ENCODE peak calls at places on chromosomes 4 and X, in four cellular contexts. G is fibroblast of lung; M is CD8-positive, alpha-beta T cell; U is mesendoderm. J is an unnamed sample.

GRCh38 chr4:9891740-9892139 is 110.3 kb downstream of the DRD5 start:
- DNase-seq in G (no peak), U (no peak), M (no peak), J (no peak)

GRCh38 chrX:152658302-152658701 is 20.6 kb downstream of the GABRQ start:
- DNase-seq in U (no peak), M (no peak), G (no peak), J (no peak)

GRCh38 chrX:124863303-124863702 is 456.4 kb upstream of the TEX13C start:
- DNase-seq in G (no peak), U (peak; percentile 38), M (no peak), J (no peak)

GRCh38 chr4:94892051-94892450 is 134.3 kb downstream of the BMPR1B start:
- DNase-seq in M (no peak), G (no peak), U (no peak), J (no peak)

GRCh38 chrX:154356596-154356995 is 17.8 kb downstream of the FLNA start:
- DNase-seq in M (no peak), U (no peak), G (no peak), J (no peak)

GRCh38 chr4:40199999-40200880 is 3.4 kb downstream of the RHOH start:
- DNase-seq in G (no peak), U (no peak), M (peak; percentile 67), J (no peak)

GRCh38 chrX:72306851-72307645 is 1.3 kb upstream of the CITED1 start:
- DNase-seq in G (peak; percentile 64), U (peak; percentile 80), M (no peak), J (no peak)

GRCh38 chr4:186739802-186740434 is 16.3 kb upstream of the FAT1 start:
- DNase-seq in G (no peak), U (no peak), M (no peak), J (no peak)

GRCh38 chr4:53886090-53886489 is 178.3 kb downstream of the CHIC2 start:
- DNase-seq in U (no peak), G (no peak), M (no peak), J (no peak)

GRCh38 chr4:173121044-173121685 is 47.4 kb upstream of the GALNT7 start:
- DNase-seq in U (peak; percentile 77), M (no peak), G (peak; percentile 6), J (peak; percentile 11)

GRCh38 chr4:24764305-24764704 is 31.1 kb upstream of the SOD3 start:
- DNase-seq in G (no peak), U (no peak), M (no peak), J (no peak)

GRCh38 chr4:158814636-158815035 is 45.8 kb downstream of the FNIP2 start:
- DNase-seq in G (no peak), U (no peak), M (no peak), J (peak; percentile 63)

GRCh38 chr4:91288702-91289311 is 1015.0 kb upstream of the GRID2 start:
- DNase-seq in U (no peak), M (no peak), G (no peak), J (no peak)

GRCh38 chr4:13990596-13991589 is 363.4 kb upstream of the BOD1L1 start:
- DNase-seq in G (peak; percentile 37), U (no peak), M (no peak), J (no peak)

GRCh38 chrX:81202413-81202794 is 502 bp downstream of the SH3BGRL start:
- DNase-seq in M (peak; percentile 8), U (peak; percentile 22), G (peak; percentile 41), J (no peak)

GRCh38 chrX:40539214-40540142 is 41.3 kb upstream of the ATP6AP2 start:
- DNase-seq in G (peak; percentile 58), M (peak; percentile 79), U (peak; percentile 59), J (peak; percentile 40)

GRCh38 chr4:85407546-85407945 is 67.4 kb upstream of the ARHGAP24 start:
- DNase-seq in M (no peak), U (no peak), G (no peak), J (no peak)

GRCh38 chrX:19283597-19284339 is 60.0 kb upstream of the PDHA1 start:
- DNase-seq in U (no peak), M (no peak), G (no peak), J (no peak)

GRCh38 chr4:11954093-11954492 is 525.4 kb upstream of the HS3ST1 start:
- DNase-seq in U (peak; percentile 65), G (peak; percentile 54), M (no peak), J (no peak)

GRCh38 chr4:102751964-102752363 is 8.8 kb downstream of the MANBA start:
- DNase-seq in G (no peak), U (no peak), M (no peak), J (no peak)

GRCh38 chr4:2746891-2747695 is 9.0 kb downstream of the TNIP2 start:
- DNase-seq in M (no peak), G (no peak), U (no peak), J (no peak)
- H3K4me3 ChIP-seq in M (no peak overlapping the region), G (no peak overlapping the region), U (no peak overlapping the region), J (no peak overlapping the region)

DNA sequence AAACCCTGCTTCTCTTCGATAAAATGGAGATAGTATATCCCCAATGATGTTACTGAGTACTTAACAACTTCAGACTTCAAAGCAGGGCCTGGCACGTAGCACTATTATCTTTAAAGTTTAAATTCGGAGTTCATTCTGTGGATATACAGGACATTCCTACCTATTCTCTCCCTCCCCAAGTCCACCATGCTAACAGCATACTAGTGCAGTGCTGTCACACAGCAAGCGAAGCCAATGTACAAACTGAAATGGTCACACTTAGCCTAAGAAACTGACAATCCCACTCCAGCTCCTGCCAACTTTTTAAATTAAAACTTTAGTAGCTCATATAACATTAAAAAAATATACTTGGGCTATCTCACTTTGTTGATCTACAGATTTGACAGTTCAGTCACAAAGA is 1.2 kb upstream of the DNAJB14 start:
- DNase-seq in G (peak; percentile 3), M (no peak), U (peak; percentile 16), J (no peak)
- H3K4me3 ChIP-seq in G (no peak overlapping the region), M (peak overlapping the region; percentile 71), U (no peak overlapping the region), J (no peak overlapping the region)

GRCh38 chr4:137823007-137823406 is 290.7 kb upstream of the PCDH18 start:
- DNase-seq in U (no peak), G (no peak), M (no peak), J (no peak)
- H3K4me3 ChIP-seq in U (no peak overlapping the region), G (no peak overlapping the region), M (no peak overlapping the region), J (no peak overlapping the region)

GRCh38 chr4:109912706-109913621 is at the start of gene EGF:
- DNase-seq in M (no peak), G (peak; percentile 25), U (peak; percentile 90), J (peak; percentile 13)
- H3K4me3 ChIP-seq in M (no peak within 1 kb of the TSS), G (no peak within 1 kb of the TSS), U (peak within 1 kb of the TSS; percentile 29), J (no peak within 1 kb of the TSS)

GRCh38 chrX:119238557-119238956 is 2.5 kb downstream of the PGRMC1 start:
- DNase-seq in U (no peak), G (peak; percentile 2), M (no peak), J (no peak)
- H3K4me3 ChIP-seq in U (no peak overlapping the region), G (peak overlapping the region; percentile 44), M (no peak overlapping the region), J (no peak overlapping the region)

GRCh38 chrX:48741834-48742233 is 19.7 kb upstream of the GLOD5 start:
- DNase-seq in G (no peak), U (no peak), M (no peak), J (no peak)

GRCh38 chrX:48737213-48737938 is 24.2 kb upstream of the GLOD5 start:
- DNase-seq in G (peak; percentile 99), M (peak; percentile 91), U (peak; percentile 99), J (peak; percentile 92)

GRCh38 chrX:48736878-48737212 is 24.7 kb upstream of the GLOD5 start:
- DNase-seq in G (no peak), M (no peak), U (no peak), J (no peak)

GRCh38 chrX:48737940-48738339 is 23.6 kb upstream of the GLOD5 start:
- DNase-seq in G (no peak), M (no peak), U (no peak), J (no peak)

GRCh38 chrX:48736303-48736702 is 25.2 kb upstream of the GLOD5 start:
- DNase-seq in G (no peak), M (no peak), U (no peak), J (no peak)
- H3K4me3 ChIP-seq in G (no peak overlapping the region), M (peak overlapping the region; percentile 40), U (no peak overlapping the region), J (peak overlapping the region; percentile 16)